ENCODE peak calls at places on chromosomes 6 and 20, in eight cellular contexts. O, P, B, F, Q, Y, S and G are unnamed samples.

GRCh38 chr6:93424303-93425064 is 5.1 kb upstream of the EPHA7 start:
- DNase-seq in P (no peak), O (no peak), Y (peak), S (no peak), Q (no peak), F (no peak), B (no peak), G (no peak)

GRCh38 chr20:18973499-18974173 is 160.1 kb downstream of the SCP2D1 start:
- DNase-seq in O (no peak), S (no peak), Y (peak), F (no peak), Q (no peak), P (no peak), B (no peak), G (no peak)

GRCh38 chr20:63968136-63968927 is 1.4 kb downstream of the ZNF512B start:
- DNase-seq in Q (no peak), F (no peak), S (no peak), O (no peak), Y (no peak), P (no peak), B (no peak), G (no peak)

GRCh38 chr20:5674176-5674660 is 76.0 kb upstream of the SHLD1 start:
- DNase-seq in O (no peak), S (no peak), F (no peak), Q (no peak), B (no peak), P (no peak), Y (peak), G (no peak)

GRCh38 chr6:75246386-75246785 is 2.8 kb upstream of the COX7A2 start:
- DNase-seq in Y (peak), F (no peak), Q (no peak), S (no peak), P (no peak), B (no peak), O (no peak), G (no peak)

GRCh38 chr20:10507052-10507451 is 71.9 kb downstream of the SLX4IP start:
- DNase-seq in Y (no peak), S (no peak), Q (no peak), P (no peak), F (no peak), O (no peak), B (no peak), G (no peak)

GRCh38 chr6:5259428-5259827 is 1.3 kb downstream of the LYRM4 start:
- DNase-seq in Q (no peak), B (no peak), P (no peak), S (no peak), Y (no peak), F (no peak), O (no peak), G (no peak)

GRCh38 chr6:106510090-106510970 is 119.0 kb downstream of the RTN4IP1 start:
- DNase-seq in P (peak), Q (no peak), Y (peak), O (no peak), S (no peak), B (peak), F (peak), G (peak)

GRCh38 chr6:116034327-116034726 is 26.4 kb downstream of the FRK start:
- DNase-seq in P (no peak), B (peak), O (no peak), Q (no peak), F (no peak), S (no peak), Y (peak), G (peak)

GRCh38 chr6:74734901-74735300 is 471.0 kb downstream of the COL12A1 start:
- DNase-seq in S (no peak), F (no peak), Y (peak), Q (no peak), B (no peak), P (no peak), O (no peak), G (no peak)

GRCh38 chr20:63309261-63310071 is 16.5 kb downstream of the COL20A1 start:
- DNase-seq in P (no peak), F (peak), S (peak), O (no peak), B (peak), Q (peak), Y (peak), G (peak)

GRCh38 chr6:7523922-7524321 is 17.5 kb upstream of the DSP start:
- DNase-seq in S (no peak), F (no peak), Y (peak), O (no peak), B (no peak), P (no peak), Q (no peak), G (no peak)

GRCh38 chr6:87639373-87639772 is 49.4 kb downstream of the ORC3 start:
- DNase-seq in P (no peak), F (no peak), B (no peak), Q (no peak), O (no peak), S (no peak), Y (no peak), G (no peak)

GRCh38 chr6:16409531-16410441 is 171.4 kb downstream of the GMPR start:
- DNase-seq in P (peak), O (peak), Q (peak), F (no peak), B (peak), Y (peak), S (peak), G (peak)